ENCODE peak calls at places on chromosome 1, in six cellular contexts. C is neuronal stem cell, X is trophoblast cell, A is H1, D is IMR-90, Z is mesenchymal stem cell. M is an unnamed sample.

GRCh38 chr1:245606157-245606725 is 451.5 kb downstream of the KIF26B start:
- DNase-seq in C (no peak), X (no peak), Z (no peak), A (no peak), D (no peak), M (no peak)

GRCh38 chr1:205054013-205054412 is 11.0 kb downstream of the CNTN2 start:
- DNase-seq in A (no peak), C (no peak), Z (no peak), X (no peak), D (no peak), M (peak; percentile 29)

GRCh38 chr1:232968965-232969364 is 18.6 kb downstream of the NTPCR start:
- DNase-seq in Z (no peak), X (no peak), C (no peak), A (no peak), D (peak; percentile 74), M (no peak)

GRCh38 chr1:36938807-36939206 is 95.5 kb downstream of the GRIK3 start:
- DNase-seq in Z (no peak), C (no peak), X (peak; percentile 62), D (no peak), A (no peak), M (no peak)

GRCh38 chr1:221987860-221988520 is 246.1 kb upstream of the DUSP10 start:
- DNase-seq in X (peak; percentile 81), C (no peak), D (peak; percentile 96), A (no peak), Z (peak; percentile 68), M (peak; percentile 45)

GRCh38 chr1:151540982-151541377 is 871 bp downstream of the TUFT1 start:
- DNase-seq in A (no peak), Z (peak; percentile 43), C (no peak), D (no peak), X (peak; percentile 31), M (peak; percentile 84)

GRCh38 chr1:151610142-151610541 is 1.7 kb upstream of the SNX27 start:
- DNase-seq in C (no peak), A (no peak), D (no peak), X (no peak), Z (no peak), M (no peak)

GRCh38 chr1:119361611-119362010 is 7.0 kb upstream of the HAO2 start:
- DNase-seq in D (no peak), Z (no peak), A (no peak), X (no peak), C (no peak), M (no peak)

GRCh38 chr1:53440633-53441032 is 18.6 kb upstream of the DMRTB1 start:
- DNase-seq in C (no peak), A (no peak), D (no peak), X (no peak), Z (no peak), M (no peak)

GRCh38 chr1:93623875-93624274 is 57.8 kb downstream of the BCAR3 start:
- DNase-seq in D (peak; percentile 77), X (peak; percentile 59), C (no peak), Z (peak; percentile 71), A (no peak), M (no peak)

GRCh38 chr1:27141266-27142003 is 13.5 kb downstream of the SLC9A1 start:
- DNase-seq in A (no peak), D (no peak), C (no peak), Z (no peak), X (no peak), M (no peak)

GRCh38 chr1:200415693-200416593 is 6.1 kb upstream of the ZNF281 start:
- DNase-seq in Z (peak; percentile 98), D (peak; percentile 98), X (peak; percentile 93), C (no peak), A (no peak), M (no peak)

GRCh38 chr1:212447478-212447877 is 14.8 kb downstream of the NENF start:
- DNase-seq in D (no peak), C (no peak), A (no peak), Z (no peak), X (no peak), M (no peak)

GRCh38 chr1:235648954-235649721 is 446 bp downstream of the GNG4 start:
- DNase-seq in X (peak; percentile 60), C (peak; percentile 71), D (peak; percentile 67), A (no peak), Z (peak; percentile 76), M (peak; percentile 87)

GRCh38 chr1:5765997-5766913 is 226.0 kb downstream of the NPHP4 start:
- DNase-seq in X (no peak), D (no peak), C (no peak), A (no peak), Z (no peak), M (no peak)

GRCh38 chr1:202333861-202334260 is 7.9 kb downstream of the UBE2T start:
- DNase-seq in C (no peak), A (no peak), Z (no peak), X (no peak), D (no peak), M (no peak)

GRCh38 chr1:220917535-220918209 is 38.4 kb downstream of the HLX start:
- DNase-seq in D (no peak), C (no peak), Z (peak; percentile 14), X (no peak), A (no peak), M (no peak)

GRCh38 chr1:172499636-172500141 is 33.3 kb upstream of the SUCO start:
- DNase-seq in D (no peak), X (peak; percentile 63), A (no peak), Z (no peak), C (no peak), M (peak; percentile 63)

GRCh38 chr1:216900116-216900620 is 176.9 kb upstream of the ESRRG start:
- DNase-seq in C (no peak), X (no peak), Z (no peak), D (no peak), A (no peak), M (no peak)

GRCh38 chr1:93448292-93448982 is 519 bp downstream of the FNBP1L start:
- DNase-seq in C (peak; percentile 68), A (no peak), Z (peak; percentile 49), D (no peak), X (peak; percentile 59), M (peak; percentile 86)

GRCh38 chr1:53391982-53392381 is 64.1 kb upstream of the LRP8 start:
- DNase-seq in D (peak; percentile 15), A (no peak), Z (no peak), X (no peak), C (no peak), M (no peak)

GRCh38 chr1:67135354-67135753 is 584 bp upstream of the C1orf141 start:
- DNase-seq in Z (peak; percentile 88), D (peak; percentile 86), A (no peak), C (no peak), X (no peak), M (no peak)

GRCh38 chr1:27007909-27008582 is 4.6 kb downstream of the TENT5B start:
- DNase-seq in A (no peak), D (no peak), Z (peak; percentile 65), C (no peak), X (peak; percentile 94), M (peak; percentile 94)

GRCh38 chr1:53508991-53509663 is 49.9 kb downstream of the DMRTB1 start:
- DNase-seq in A (no peak), X (no peak), Z (peak; percentile 48), D (peak; percentile 56), C (no peak), M (no peak)

GRCh38 chr1:59046730-59047157 is 250.2 kb upstream of the FGGY start:
- DNase-seq in Z (peak; percentile 57), C (no peak), D (peak; percentile 25), A (no peak), X (no peak), M (peak; percentile 19)

GRCh38 chr1:160117709-160118183 is 2.2 kb downstream of the ATP1A2 start:
- DNase-seq in Z (no peak), A (no peak), D (peak; percentile 31), X (no peak), C (no peak), M (peak; percentile 50)

GRCh38 chr1:203173566-203173965 is 2.1 kb downstream of the MYBPH start:
- DNase-seq in Z (no peak), X (no peak), C (no peak), D (no peak), A (no peak), M (peak; percentile 43)

GRCh38 chr1:14441302-14441741 is 157.2 kb upstream of the KAZN start:
- DNase-seq in Z (no peak), D (peak; percentile 83), A (no peak), X (peak; percentile 82), C (no peak), M (no peak)

GRCh38 chr1:67735806-67736627 is 51.0 kb downstream of the GADD45A start:
- DNase-seq in D (peak; percentile 96), Z (peak; percentile 92), C (no peak), X (peak; percentile 28), A (no peak), M (peak; percentile 44)

DNA sequence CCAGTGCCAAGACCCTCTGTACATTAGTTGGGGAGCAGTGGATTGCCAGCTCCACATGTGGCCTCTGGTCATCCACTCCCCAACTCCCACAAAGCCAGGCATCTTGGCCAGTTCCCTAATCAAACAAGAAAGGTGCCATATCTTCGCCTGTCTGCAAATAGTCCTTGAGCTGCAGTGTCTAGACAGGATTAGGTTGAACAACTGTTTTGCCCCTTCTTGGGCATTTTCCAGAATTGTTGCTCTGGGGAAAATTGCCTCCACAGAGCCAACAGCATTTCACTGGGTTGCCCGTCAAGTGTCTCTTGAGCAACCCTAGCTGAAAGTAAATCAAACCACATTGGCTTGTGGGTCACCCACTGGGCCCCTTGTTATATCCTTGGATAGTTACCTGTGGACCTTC is 109.3 kb downstream of the GDAP2 start:
- DNase-seq in D (no peak), Z (no peak), C (no peak), A (no peak), X (no peak), M (no peak)
- H3K4me1 ChIP-seq in D (peaks cover 34% of the 10 kb centered on the region), Z (peaks cover 13% of the 10 kb centered on the region), C (peaks cover 2% of the 10 kb centered on the region), A (no peaks in the 10 kb centered on the region), X (no peaks in the 10 kb centered on the region), M (no peaks in the 10 kb centered on the region)

GRCh38 chr1:3922201-3922725 is 22.2 kb upstream of the C1orf174 start:
- DNase-seq in Z (no peak), X (no peak), D (no peak), C (no peak), A (no peak), M (no peak)
- H3K4me3 ChIP-seq in Z (no peak overlapping the region), X (no peak overlapping the region), D (peak overlapping the region; percentile 11), C (no peak overlapping the region), A (no peak overlapping the region), M (no peak overlapping the region)

GRCh38 chr1:1578371-1578940 is 3.8 kb upstream of the SSU72 start:
- DNase-seq in A (no peak), Z (no peak), C (no peak), X (no peak), D (no peak), M (no peak)

GRCh38 chr1:1577367-1578011 is 2.8 kb upstream of the SSU72 start:
- DNase-seq in X (no peak), D (no peak), A (no peak), Z (no peak), C (no peak), M (no peak)

GRCh38 chr1:1569341-1569740 is 5.3 kb downstream of the SSU72 start:
- DNase-seq in C (no peak), Z (no peak), D (no peak), A (no peak), X (no peak), M (no peak)

GRCh38 chr1:1574721-1575537 is at the start of gene SSU72:
- DNase-seq in X (peak; percentile 97), C (peak; percentile 91), Z (peak; percentile 94), D (peak; percentile 92), A (peak; percentile 70), M (peak; percentile 96)

GRCh38 chr1:1573843-1574720 is 581 bp downstream of the SSU72 start:
- DNase-seq in D (peak; percentile 56), X (peak; percentile 80), C (peak; percentile 65), Z (peak; percentile 84), A (no peak), M (peak; percentile 79)
- H3K4ac ChIP-seq in D (peak overlapping the region; percentile 93), X (peak overlapping the region; percentile 94), C (peak overlapping the region; percentile 66), Z (peak overlapping the region; percentile 88), A (peak overlapping the region; percentile 94), M (peak overlapping the region; percentile 96)

GRCh38 chr1:107920578-107920977 is 44.4 kb downstream of the VAV3 start:
- DNase-seq in A (no peak), C (no peak), D (no peak), Z (no peak), X (no peak), M (no peak)
- H3K4me1 ChIP-seq in A (no peaks in the 10 kb centered on the region), C (no peaks in the 10 kb centered on the region), D (no peaks in the 10 kb centered on the region), Z (no peaks in the 10 kb centered on the region), X (no peaks in the 10 kb centered on the region), M (no peaks in the 10 kb centered on the region)

M was measured in mesendoderm.